ENCODE peak calls at places on chromosomes 16 and 17, in four cellular contexts. U is NCI-H1105 treated with DMSO at 0.1 percent for 48 hours, W is KBM-7, C is iris pigment epithelial cell. V is an unnamed sample.

GRCh38 chr17:73650147-73650546 is 5.9 kb upstream of the SDK2 start:
- DNase-seq in C (peak), U (no peak), W (no peak), V (no peak)

GRCh38 chr17:43418441-43419374 is 19.9 kb downstream of the ARL4D start:
- DNase-seq in C (peak), U (peak), W (peak), V (no peak)

GRCh38 chr17:66313995-66314659 is 11.7 kb downstream of the PRKCA start:
- DNase-seq in W (no peak), C (no peak), U (no peak), V (no peak)

GRCh38 chr17:77609553-77610517 is 348.7 kb upstream of the TNRC6C start:
- DNase-seq in C (peak), W (peak), U (no peak), V (peak)

GRCh38 chr16:49183911-49184310 is 97.7 kb downstream of the CBLN1 start:
- DNase-seq in C (no peak), U (peak), W (peak), V (peak)

GRCh38 chr17:6755281-6755680 is 565 bp upstream of the XAF1 start:
- DNase-seq in W (no peak), C (no peak), U (no peak), V (no peak)

GRCh38 chr17:56934280-56934679 is 20.4 kb upstream of the TRIM25 start:
- DNase-seq in C (no peak), U (no peak), W (no peak), V (no peak)

GRCh38 chr16:48318630-48319029 is 66.6 kb downstream of the SIAH1 start:
- DNase-seq in U (no peak), W (peak), C (peak), V (no peak)

GRCh38 chr17:15918661-15919259 is 26.2 kb upstream of the ADORA2B start:
- DNase-seq in U (no peak), W (no peak), C (no peak), V (no peak)

GRCh38 chr17:56269509-56269908 is 116.2 kb downstream of the ANKFN1 start:
- DNase-seq in W (no peak), U (no peak), C (peak), V (no peak)

GRCh38 chr16:11792404-11793260 is 4.4 kb downstream of the ZC3H7A start:
- DNase-seq in W (no peak), C (no peak), U (peak), V (no peak)

GRCh38 chr16:23670137-23670776 is 8.4 kb upstream of the PLK1 start:
- DNase-seq in W (no peak), C (peak), U (no peak), V (peak)

GRCh38 chr17:74297941-74298340 is 23.9 kb downstream of the DNAI2 start:
- DNase-seq in U (no peak), W (no peak), C (no peak), V (no peak)

GRCh38 chr17:11330871-11331270 is 89.9 kb downstream of the SHISA6 start:
- DNase-seq in C (peak), U (no peak), W (no peak), V (no peak)

GRCh38 chr17:77700165-77700881 is 258.2 kb upstream of the TNRC6C start:
- DNase-seq in U (no peak), W (no peak), C (no peak), V (no peak)

GRCh38 chr17:77606146-77606864 is 352.2 kb upstream of the TNRC6C start:
- DNase-seq in U (no peak), C (no peak), W (no peak), V (no peak)

GRCh38 chr17:44005865-44006580 is 1.6 kb downstream of the NAGS start:
- DNase-seq in U (peak), W (no peak), C (peak), V (peak)

GRCh38 chr17:21217346-21217745 is 3.4 kb upstream of the TMEM11 start:
- DNase-seq in U (no peak), W (no peak), C (no peak), V (no peak)

GRCh38 chr17:66287911-66288310 is 14.5 kb upstream of the PRKCA start:
- DNase-seq in C (no peak), W (no peak), U (no peak), V (no peak)

GRCh38 chr17:29857823-29858222 is 72.2 kb downstream of the SSH2 start:
- DNase-seq in W (no peak), C (no peak), U (no peak), V (no peak)

GRCh38 chr17:1123397-1124237 is 56.2 kb downstream of the ABR start:
- DNase-seq in W (no peak), C (no peak), U (peak), V (no peak)

GRCh38 chr17:68711858-68712257 is 110.7 kb upstream of the FAM20A start:
- DNase-seq in C (peak), W (no peak), U (no peak), V (no peak)

GRCh38 chr16:13988038-13988437 is 68.1 kb downstream of the ERCC4 start:
- DNase-seq in C (no peak), W (no peak), U (no peak), V (no peak)

GRCh38 chr17:28173801-28174200 is 131.3 kb downstream of the NLK start:
- DNase-seq in C (peak), U (no peak), W (peak), V (no peak)

GRCh38 chr17:82882715-82883446 is 43.1 kb upstream of the ZNF750 start:
- DNase-seq in W (no peak), U (no peak), C (no peak), V (no peak)

GRCh38 chr17:5133311-5133710 is 17.5 kb downstream of the USP6 start:
- DNase-seq in W (no peak), U (no peak), C (no peak), V (no peak)

GRCh38 chr17:67111327-67111726 is 67.0 kb downstream of the CACNG1 start:
- DNase-seq in W (no peak), U (no peak), C (no peak), V (no peak)

GRCh38 chr16:56247018-56247417 is 55.7 kb downstream of the GNAO1 start:
- DNase-seq in C (no peak), U (no peak), W (no peak), V (no peak)

GRCh38 chr17:63697341-63698286 is 2.3 kb downstream of the LIMD2 start:
- DNase-seq in U (peak), W (peak), C (peak), V (peak)

GRCh38 chr16:46899443-46900143 is 15.4 kb downstream of the GPT2 start:
- DNase-seq in C (peak), W (no peak), U (no peak), V (no peak)

GRCh38 chr16:9680021-9680655 is 502.1 kb downstream of the GRIN2A start:
- DNase-seq in W (no peak), C (no peak), U (no peak), V (no peak)

GRCh38 chr17:75501378-75502071 is 13.8 kb downstream of the CASKIN2 start:
- DNase-seq in W (no peak), C (no peak), U (no peak), V (no peak)

V was measured in GM10248.